ENCODE peak calls at places on chromosomes 5 and 9, in seven cellular contexts. Y is sigmoid colon, A is Caco-2, Q is progenitor cell of endocrine pancreas, V is endothelial cell, E is heart right ventricle, M is RWPE2. Z is an unnamed sample.
A peak's percentile ranks its signal among the peaks of the same experiment; 100 is the strongest.

GRCh38 chr9:112037281-112038016 is 137.6 kb downstream of the SUSD1 start:
- DNase-seq in Y (no peak), A (no peak), Q (no peak), V (no peak), E (no peak), M (no peak), Z (no peak)

GRCh38 chr5:132873119-132873929 is at the start of gene LEAP2:
- DNase-seq in Y (no peak), A (peak; percentile 60), Q (no peak), V (no peak), E (peak; percentile 29), M (no peak), Z (no peak)

GRCh38 chr5:179211076-179211475 is 134.2 kb downstream of the ADAMTS2 start:
- DNase-seq in Y (no peak), A (no peak), Q (no peak), V (no peak), E (no peak), M (no peak), Z (no peak)

GRCh38 chr5:65327582-65327981 is 154.1 kb downstream of the ADAMTS6 start:
- DNase-seq in Y (no peak), A (no peak), Q (no peak), V (no peak), E (no peak), M (no peak), Z (no peak)

GRCh38 chr9:94068257-94068656 is 16.0 kb upstream of the PTPDC1 start:
- DNase-seq in Y (no peak), A (no peak), Q (no peak), V (no peak), E (no peak), M (no peak), Z (no peak)

GRCh38 chr5:89735108-89735507 is 674.4 kb downstream of the CETN3 start:
- DNase-seq in Y (no peak), A (no peak), Q (no peak), V (no peak), E (no peak), M (no peak), Z (no peak)

GRCh38 chr9:20570086-20570485 is 52.2 kb downstream of the MLLT3 start:
- DNase-seq in Y (no peak), A (no peak), Q (no peak), V (no peak), E (no peak), M (no peak), Z (no peak)

GRCh38 chr5:67211926-67212325 is 15.3 kb upstream of the CD180 start:
- DNase-seq in Y (peak; percentile 11), A (no peak), Q (no peak), V (no peak), E (no peak), M (no peak), Z (no peak)

GRCh38 chr9:85994191-85994590 is 53.2 kb downstream of the NAA35 start:
- DNase-seq in Y (no peak), A (no peak), Q (no peak), V (no peak), E (no peak), M (no peak), Z (no peak)

GRCh38 chr9:136692190-136693134 is 5.2 kb upstream of the AGPAT2 start:
- DNase-seq in Y (no peak), A (no peak), Q (no peak), V (no peak), E (no peak), M (no peak), Z (no peak)
- TF ChIP-seq CTCF in Y (no peak), A (no peak), Q (no peak), V (no peak), E (no peak), M (no peak), Z (no peak)

GRCh38 chr9:99693888-99694287 is 127.8 kb upstream of the NR4A3 start:
- DNase-seq in Y (no peak), A (no peak), Q (no peak), V (no peak), E (no peak), M (no peak), Z (no peak)

GRCh38 chr9:99694393-99694792 is 127.3 kb upstream of the NR4A3 start:
- DNase-seq in Y (no peak), A (no peak), Q (no peak), V (no peak), E (no peak), M (no peak), Z (no peak)

DNA sequence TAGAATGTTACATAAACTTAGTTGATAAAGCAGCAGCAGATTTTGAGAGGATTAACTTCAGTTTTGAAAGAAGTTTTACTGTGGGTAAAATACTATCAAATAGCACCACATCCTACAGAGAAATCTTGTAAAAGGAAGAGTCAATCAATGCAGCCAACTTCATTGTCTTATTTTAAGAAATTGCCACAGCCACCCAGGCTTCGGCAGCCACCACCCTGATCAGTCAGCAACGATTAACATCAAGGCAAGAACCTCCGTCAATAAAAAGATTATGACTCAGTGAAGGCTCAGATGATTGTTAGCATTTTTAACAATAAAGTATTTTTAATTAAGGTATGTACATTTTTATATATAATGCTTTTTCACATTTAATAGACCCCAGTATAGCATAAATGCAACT is 122.3 kb upstream of the NR4A3 start:
- DNase-seq in Y (no peak), A (no peak), Q (no peak), V (no peak), E (no peak), M (no peak), Z (no peak)
- TF ChIP-seq CTCF in Y (no peak), A (no peak), Q (no peak), V (no peak), E (no peak), M (no peak), Z (no peak)

GRCh38 chr9:137014776-137015539 is 13.1 kb downstream of the ABCA2 start:
- DNase-seq in Y (no peak), A (no peak), Q (no peak), V (no peak), E (no peak), M (no peak), Z (no peak)
- TF ChIP-seq CTCF in Y (no peak), A (no peak), Q (no peak), V (no peak), E (no peak), M (no peak), Z (no peak)

DNA sequence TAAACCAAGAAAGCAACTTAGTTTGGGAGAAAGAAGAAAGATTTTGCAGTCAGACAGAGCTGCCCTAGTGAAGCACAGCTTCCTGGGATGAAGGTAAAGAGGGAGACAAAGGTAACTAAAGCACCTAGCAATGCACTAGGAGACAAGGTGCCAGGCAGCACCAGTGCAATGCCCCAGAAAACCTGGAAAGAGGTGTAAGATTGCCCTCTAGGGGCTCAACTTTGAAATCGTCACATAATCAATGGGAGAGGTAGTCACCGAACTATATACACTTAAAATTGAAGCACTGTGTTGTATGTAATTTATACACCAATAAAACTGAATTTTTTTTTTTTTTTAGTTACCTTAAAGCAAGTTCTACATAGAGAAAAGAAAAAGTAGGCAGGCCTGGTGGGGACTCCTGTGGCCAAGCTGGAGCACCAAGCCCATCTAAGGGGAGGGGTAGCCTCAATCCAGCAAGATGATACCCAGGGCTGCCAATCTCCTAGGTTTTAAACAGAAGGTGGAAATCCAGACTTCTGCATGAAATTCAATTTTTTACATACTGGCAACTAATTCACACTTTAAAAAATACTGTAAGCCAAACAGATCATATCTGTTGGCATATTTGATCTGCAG is 48.2 kb downstream of the CDK5RAP2 start:
- DNase-seq in Y (no peak), A (peak; percentile 48), Q (no peak), V (peak; percentile 32), E (no peak), M (no peak), Z (no peak)
- TF ChIP-seq CTCF in Y (no peak), A (peak; percentile 48), Q (peak; percentile 64), V (no peak), E (peak; percentile 36), M (peak; percentile 81), Z (no peak)

GRCh38 chr5:68252678-68253520 is 37.3 kb downstream of the PIK3R1 start:
- DNase-seq in Y (peak; percentile 82), A (peak; percentile 74), Q (peak; percentile 33), V (peak; percentile 58), E (peak; percentile 66), M (no peak), Z (no peak)
- TF ChIP-seq CTCF in Y (peak; percentile 64), A (peak; percentile 82), Q (peak; percentile 84), V (peak; percentile 59), E (peak; percentile 79), M (peak; percentile 96), Z (no peak)

DNA sequence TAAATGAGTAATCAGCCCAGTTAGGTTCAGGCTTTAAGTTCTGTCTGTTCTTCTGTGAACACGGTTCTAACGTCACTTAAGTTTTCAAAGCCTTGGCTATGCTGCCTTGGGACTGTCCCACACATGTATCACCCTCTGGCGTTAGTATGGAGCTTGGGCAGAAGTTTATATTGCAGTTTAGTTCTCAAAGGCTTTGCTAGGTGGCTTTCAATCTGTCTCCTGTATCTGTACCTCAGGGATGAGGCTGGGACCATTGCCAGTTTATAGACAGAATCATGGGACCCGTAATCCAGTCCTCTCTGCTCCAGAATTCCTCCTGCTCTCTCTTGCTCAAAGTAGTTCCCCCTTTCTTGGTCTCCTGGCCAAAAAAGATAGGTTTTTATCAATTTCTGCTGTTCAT is 12.1 kb downstream of the C9orf40 start:
- DNase-seq in Y (no peak), A (peak; percentile 38), Q (no peak), V (no peak), E (no peak), M (no peak), Z (no peak)
- TF ChIP-seq CTCF in Y (no peak), A (no peak), Q (peak; percentile 16), V (no peak), E (peak; percentile 27), M (no peak), Z (no peak)

DNA sequence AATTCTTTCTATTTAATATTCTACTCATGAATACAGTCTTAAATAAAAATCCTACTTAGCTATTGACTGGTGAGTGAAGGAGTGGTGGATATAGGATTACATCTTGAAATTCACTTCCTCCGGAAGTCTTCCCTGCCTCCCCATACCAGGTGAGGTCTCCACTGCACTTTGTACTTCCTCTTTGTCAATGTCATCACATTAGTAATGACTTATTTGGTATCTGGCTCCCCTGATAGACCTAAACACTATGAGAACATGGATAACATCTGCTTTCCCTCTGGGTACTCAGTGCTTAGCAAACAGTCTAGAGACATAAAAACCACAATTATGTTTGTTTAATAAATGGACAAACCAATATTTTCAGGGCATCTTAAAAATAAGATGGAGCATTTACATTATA is 532.1 kb downstream of the PDE4D start:
- DNase-seq in Y (no peak), A (no peak), Q (no peak), V (no peak), E (no peak), M (no peak), Z (no peak)
- TF ChIP-seq CTCF in Y (no peak), A (no peak), Q (no peak), V (no peak), E (no peak), M (no peak), Z (no peak)